ENCODE peak calls at places on chromosomes 7 and 10, in five cellular contexts. V, F, C, R and L are unnamed samples.

GRCh38 chr10:119412831-119413737 is 129.4 kb downstream of the RGS10 start:
- DNase-seq in F (peak; percentile 30), V (no peak), C (no peak), R (peak; percentile 23), L (no peak)

GRCh38 chr7:149180713-149181112 is 14.6 kb upstream of the ZNF282 start:
- DNase-seq in V (no peak), F (no peak), C (no peak), R (no peak), L (no peak)

GRCh38 chr10:103458720-103459119 is at the start of gene CALHM1:
- DNase-seq in F (no peak), C (no peak), R (no peak), V (no peak), L (no peak)

GRCh38 chr7:98559958-98560357 is 57.1 kb upstream of the NPTX2 start:
- DNase-seq in C (no peak), F (no peak), R (no peak), V (peak; percentile 63), L (no peak)

GRCh38 chr7:8052824-8053223 is 84.2 kb downstream of the GLCCI1 start:
- DNase-seq in R (no peak), C (no peak), F (no peak), V (no peak), L (no peak)

GRCh38 chr10:93368210-93368609 is 113.9 kb downstream of the MYOF start:
- DNase-seq in R (no peak), C (no peak), F (no peak), V (peak; percentile 35), L (no peak)

GRCh38 chr10:94138391-94138790 is 144.7 kb downstream of the PLCE1 start:
- DNase-seq in C (no peak), F (no peak), V (no peak), R (peak; percentile 69), L (no peak)

GRCh38 chr7:128812514-128813168 is 17.6 kb upstream of the FLNC start:
- DNase-seq in V (peak; percentile 92), C (peak; percentile 70), R (no peak), F (no peak), L (no peak)

GRCh38 chr7:24595671-24596418 is 22.6 kb downstream of the PALS2 start:
- DNase-seq in V (no peak), F (no peak), C (no peak), R (no peak), L (no peak)

GRCh38 chr10:35495521-35496238 is 109.5 kb upstream of the GJD4 start:
- DNase-seq in R (no peak), F (no peak), V (no peak), C (no peak), L (peak; percentile 4)

GRCh38 chr7:138186951-138187351 is 110.7 kb downstream of the AKR1D1 start:
- DNase-seq in V (peak; percentile 17), C (no peak), R (peak; percentile 87), F (no peak), L (peak; percentile 34)

GRCh38 chr7:111987115-111987826 is 218.9 kb downstream of the DOCK4 start:
- DNase-seq in F (no peak), C (no peak), R (peak; percentile 59), V (peak; percentile 62), L (peak; percentile 62)

GRCh38 chr10:117476281-117476680 is 66.3 kb upstream of the EMX2 start:
- DNase-seq in C (no peak), R (no peak), V (no peak), F (no peak), L (no peak)

GRCh38 chr10:79182763-79183467 is 114.1 kb downstream of the ZMIZ1 start:
- DNase-seq in V (no peak), F (no peak), C (no peak), R (peak; percentile 26), L (no peak)

GRCh38 chr7:44772867-44773266 is 23.6 kb upstream of the PPIA start:
- DNase-seq in F (no peak), V (no peak), R (no peak), C (no peak), L (no peak)

GRCh38 chr7:28853150-28853549 is 105.0 kb downstream of the TRIL start:
- DNase-seq in V (no peak), F (no peak), R (no peak), C (no peak), L (no peak)

GRCh38 chr7:100489824-100490223 is 6.1 kb downstream of the NYAP1 start:
- DNase-seq in C (peak; percentile 54), V (peak; percentile 95), F (peak; percentile 85), R (peak; percentile 83), L (peak; percentile 44)

GRCh38 chr7:85041599-85042216 is 145.1 kb downstream of the SEMA3D start:
- DNase-seq in C (peak; percentile 56), V (peak; percentile 80), R (peak; percentile 41), F (peak; percentile 80), L (peak; percentile 58)

GRCh38 chr7:12898004-12898403 is 210.6 kb downstream of the ARL4A start:
- DNase-seq in R (no peak), F (no peak), V (no peak), C (no peak), L (no peak)

GRCh38 chr7:18384491-18385143 is 110.9 kb upstream of the HDAC9 start:
- DNase-seq in R (peak; percentile 6), F (no peak), C (no peak), V (no peak), L (no peak)

GRCh38 chr7:41491313-41491712 is 211.6 kb downstream of the INHBA start:
- DNase-seq in C (no peak), R (peak; percentile 12), V (no peak), F (no peak), L (no peak)

GRCh38 chr10:48655426-48656240 is 29.0 kb upstream of the WDFY4 start:
- DNase-seq in F (no peak), C (peak; percentile 84), V (no peak), R (peak; percentile 44), L (peak; percentile 62)

GRCh38 chr7:37510043-37510634 is 61.5 kb upstream of the ELMO1 start:
- DNase-seq in F (peak; percentile 31), V (peak; percentile 10), C (no peak), R (no peak), L (no peak)

GRCh38 chr10:24350111-24350921 is 141.4 kb downstream of the KIAA1217 start:
- DNase-seq in C (no peak), V (peak; percentile 95), F (no peak), R (peak; percentile 90), L (no peak)

GRCh38 chr7:157690833-157691382 is 354.1 kb downstream of the DNAJB6 start:
- DNase-seq in F (peak; percentile 20), V (no peak), R (peak; percentile 94), C (peak; percentile 74), L (peak; percentile 26)

GRCh38 chr7:73810991-73811360 is 19.8 kb upstream of the CLDN4 start:
- DNase-seq in F (no peak), V (no peak), C (no peak), R (no peak), L (no peak)

GRCh38 chr7:101739757-101740398 is 77.5 kb upstream of the CUX1 start:
- DNase-seq in C (no peak), F (no peak), R (no peak), V (no peak), L (peak; percentile 17)

GRCh38 chr7:150732786-150733733 is 4.2 kb upstream of the GIMAP5 start:
- DNase-seq in F (no peak), R (no peak), V (no peak), C (no peak), L (no peak)

GRCh38 chr10:113965077-113965476 is 78.6 kb upstream of the ADRB1 start:
- DNase-seq in F (no peak), C (no peak), V (no peak), R (no peak), L (no peak)

GRCh38 chr10:113959383-113959760 is 84.3 kb upstream of the ADRB1 start:
- DNase-seq in C (no peak), V (no peak), F (no peak), R (no peak), L (no peak)

GRCh38 chr10:113960617-113961260 is 82.9 kb upstream of the ADRB1 start:
- DNase-seq in R (peak; percentile 14), F (no peak), V (no peak), C (no peak), L (peak; percentile 46)

GRCh38 chr10:113958631-113959382 is 84.9 kb upstream of the ADRB1 start:
- DNase-seq in C (no peak), R (peak; percentile 93), V (peak; percentile 82), F (no peak), L (peak; percentile 86)

GRCh38 chr10:113961261-113961938 is 82.3 kb upstream of the ADRB1 start:
- DNase-seq in C (no peak), F (no peak), V (no peak), R (no peak), L (no peak)
- H3K27ac ChIP-seq in C (no peak overlapping the region), F (no peak overlapping the region), V (no peak overlapping the region), R (no peak overlapping the region), L (no peak overlapping the region)

GRCh38 chr7:1065263-1066260 is 21.2 kb downstream of the GPR146 start:
- DNase-seq in C (peak; percentile 92), F (peak; percentile 91), V (peak; percentile 83), R (no peak), L (peak; percentile 44)
- H3K4me3 ChIP-seq in C (peak overlapping the region; percentile 39), F (no peak overlapping the region), V (no peak overlapping the region), R (no peak overlapping the region), L (no peak overlapping the region)

GRCh38 chr10:132574288-132574687 is 36.7 kb downstream of the INPP5A start:
- DNase-seq in V (no peak), F (no peak), C (no peak), R (no peak), L (no peak)

GRCh38 chr10:132570771-132571564 is 33.4 kb downstream of the INPP5A start:
- DNase-seq in C (peak; percentile 69), R (no peak), V (no peak), F (no peak), L (peak; percentile 74)

GRCh38 chr10:132571565-132572544 is 34.3 kb downstream of the INPP5A start:
- DNase-seq in R (peak; percentile 85), F (peak; percentile 25), V (peak; percentile 64), C (peak; percentile 87), L (peak; percentile 94)

GRCh38 chr10:132570265-132570664 is 32.7 kb downstream of the INPP5A start:
- DNase-seq in F (no peak), C (no peak), V (no peak), R (no peak), L (no peak)

GRCh38 chr10:132572545-132572937 is 35.0 kb downstream of the INPP5A start:
- DNase-seq in R (peak; percentile 32), F (peak; percentile 74), V (no peak), C (no peak), L (no peak)
- H3K4me1 ChIP-seq in R (peaks cover 44% of the 10 kb centered on the region), F (peaks cover 29% of the 10 kb centered on the region), V (peaks cover 8% of the 10 kb centered on the region), C (peaks cover 38% of the 10 kb centered on the region), L (peaks cover 28% of the 10 kb centered on the region)

DNA sequence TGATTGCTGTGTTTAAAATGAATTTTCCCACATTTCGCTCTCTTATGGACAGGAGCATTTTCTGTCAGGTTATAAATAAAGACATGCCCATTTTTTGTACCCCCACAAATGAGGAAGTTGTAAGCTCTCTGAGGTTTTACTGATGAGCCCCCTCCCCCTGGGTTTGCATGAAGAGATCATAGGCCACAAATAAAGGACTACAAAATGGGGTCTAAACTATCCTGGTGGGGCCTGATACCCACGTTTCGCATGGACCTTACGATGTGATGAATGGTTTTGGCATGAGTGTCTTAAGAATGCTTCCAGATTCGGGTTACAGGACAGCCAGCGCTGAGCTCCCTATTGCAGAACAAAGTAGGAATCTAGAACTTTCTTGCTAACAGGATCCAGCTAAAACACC is 5.8 kb downstream of the IKZF1 start:
- DNase-seq in F (no peak), V (no peak), C (no peak), R (no peak), L (no peak)
- H3K27ac ChIP-seq in F (no peak overlapping the region), V (no peak overlapping the region), C (no peak overlapping the region), R (no peak overlapping the region), L (no peak overlapping the region)